ENCODE peak calls at places on chromosome 6, in six cellular contexts. Q is hepatocyte, K is ascending aorta, U is transverse colon, V is stomach, M is pancreas. O is an unnamed sample. For H3K4me1 and H3K36me3, the result is how much of the 10 kb centered on the place peaks cover.

GRCh38 chr6:113476937-113477839 is 380.0 kb upstream of the MARCKS start:
- DNase-seq in Q (no peak), K (no peak), U (no peak), V (no peak), M (no peak), O (no peak)

GRCh38 chr6:33190504-33191107 is 1.7 kb downstream of the COL11A2 start:
- DNase-seq in Q (no peak), K (no peak), U (no peak), V (no peak), M (no peak), O (no peak)

GRCh38 chr6:22026160-22026678 is 270.6 kb downstream of the PRL start:
- DNase-seq in Q (no peak), K (no peak), U (no peak), V (no peak), M (no peak), O (no peak)

GRCh38 chr6:31037692-31038091 is 27.4 kb downstream of the MUC22 start:
- DNase-seq in Q (no peak), K (no peak), U (no peak), V (no peak), M (no peak), O (no peak)

GRCh38 chr6:137867685-137868509 is 838 bp downstream of the TNFAIP3 start:
- DNase-seq in Q (no peak), K (no peak), U (peak), V (peak), M (peak), O (peak)

GRCh38 chr6:85460154-85460950 is 10.5 kb downstream of the NT5E start:
- DNase-seq in Q (no peak), K (no peak), U (no peak), V (no peak), M (no peak), O (no peak)

GRCh38 chr6:109714156-109714555 is 23.1 kb downstream of the FIG4 start:
- DNase-seq in Q (no peak), K (no peak), U (no peak), V (no peak), M (no peak), O (no peak)

GRCh38 chr6:111154981-111155380 is 67.7 kb downstream of the SLC16A10 start:
- DNase-seq in Q (no peak), K (no peak), U (no peak), V (no peak), M (no peak), O (no peak)

GRCh38 chr6:37283786-37284185 is 25.8 kb upstream of the TMEM217 start:
- DNase-seq in Q (no peak), K (peak), U (peak), V (peak), M (peak), O (peak)

GRCh38 chr6:88869263-88870023 is 94.0 kb downstream of the RNGTT start:
- DNase-seq in Q (no peak), K (no peak), U (no peak), V (no peak), M (no peak), O (no peak)

GRCh38 chr6:33757113-33757512 is 10.4 kb upstream of the IP6K3 start:
- DNase-seq in Q (no peak), K (no peak), U (no peak), V (no peak), M (no peak), O (no peak)

GRCh38 chr6:161353208-161353613 is 79.3 kb upstream of the AGPAT4 start:
- DNase-seq in Q (peak), K (no peak), U (no peak), V (no peak), M (no peak), O (no peak)

GRCh38 chr6:63859520-63859919 is 223.9 kb downstream of the PHF3 start:
- DNase-seq in Q (no peak), K (no peak), U (no peak), V (no peak), M (no peak), O (no peak)

GRCh38 chr6:11264100-11264499 is 31.6 kb upstream of the NEDD9 start:
- DNase-seq in Q (no peak), K (no peak), U (no peak), V (no peak), M (no peak), O (no peak)

GRCh38 chr6:12474167-12475140 is 184.3 kb downstream of the EDN1 start:
- DNase-seq in Q (peak), K (no peak), U (no peak), V (no peak), M (no peak), O (peak)

GRCh38 chr6:137919837-137920304 is 52.8 kb downstream of the TNFAIP3 start:
- DNase-seq in Q (no peak), K (no peak), U (no peak), V (no peak), M (no peak), O (no peak)

GRCh38 chr6:53546256-53546655 is 1.4 kb upstream of the GCLC start:
- DNase-seq in Q (no peak), K (no peak), U (no peak), V (no peak), M (no peak), O (no peak)

GRCh38 chr6:108884211-108885059 is 36.2 kb downstream of the ARMC2 start:
- DNase-seq in Q (no peak), K (no peak), U (no peak), V (no peak), M (no peak), O (no peak)

GRCh38 chr6:166618251-166618650 is 8.8 kb downstream of the RPS6KA2 start:
- DNase-seq in Q (no peak), K (no peak), U (no peak), V (no peak), M (no peak), O (no peak)

GRCh38 chr6:25717856-25718740 is 36.4 kb upstream of the SLC17A4 start:
- DNase-seq in Q (peak), K (no peak), U (no peak), V (no peak), M (no peak), O (peak)

DNA sequence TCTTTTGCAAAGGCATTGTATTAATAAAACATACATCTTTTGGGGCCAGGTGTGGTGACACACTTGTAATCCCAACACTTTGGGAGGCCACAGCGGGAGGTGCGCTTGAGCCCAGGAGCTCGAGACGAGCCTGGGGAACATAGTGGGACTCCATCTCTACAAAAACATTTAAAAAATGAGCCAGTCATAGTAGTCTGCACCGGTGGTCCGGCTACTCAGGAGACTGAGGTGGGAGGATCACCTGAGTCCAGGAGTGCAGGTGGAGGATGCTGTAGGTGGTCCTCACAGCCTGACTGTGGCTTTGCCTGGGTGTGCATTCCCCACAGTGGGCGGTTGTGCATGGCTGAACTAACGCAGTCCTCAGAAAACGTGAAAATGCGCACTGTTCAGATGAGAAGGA is 162.5 kb downstream of the DLL1 start:
- DNase-seq in Q (peak), K (no peak), U (no peak), V (peak), M (peak), O (no peak)
- H3K4me1 ChIP-seq in Q (under half), K (under half), U (under half), V (under half), M (under half), O (under half)

GRCh38 chr6:44278316-44278715 is 8.1 kb downstream of the TMEM151B start:
- DNase-seq in Q (no peak), K (no peak), U (no peak), V (no peak), M (no peak), O (no peak)
- H3K36me3 ChIP-seq in Q (under half), K (under half), U (under half), V (under half), M (under half), O (under half)

DNA sequence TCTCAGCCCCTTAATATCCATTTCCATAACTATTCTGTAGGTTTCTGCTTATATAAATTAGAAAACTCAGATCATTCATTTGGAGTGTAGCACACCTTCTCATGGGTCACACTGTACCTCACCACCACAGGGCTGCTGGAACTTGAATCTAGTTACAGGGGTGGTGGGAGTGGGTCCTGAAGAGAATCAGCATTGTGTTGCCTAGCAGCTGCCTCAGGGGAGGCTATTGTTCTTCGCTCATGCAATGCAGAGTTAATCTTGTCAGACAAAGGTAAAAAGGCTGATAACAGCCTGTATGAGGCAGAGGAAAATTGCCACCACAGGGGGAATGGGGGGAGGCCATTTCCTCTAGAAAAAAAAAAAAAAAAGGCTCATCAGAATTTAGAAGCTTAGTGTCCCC is 496.0 kb upstream of the ADGRB3 start:
- DNase-seq in Q (no peak), K (no peak), U (no peak), V (no peak), M (no peak), O (no peak)
- TF ChIP-seq CTCF in Q (no peak), K (no peak), U (no peak), V (no peak), M (no peak), O (no peak)

GRCh38 chr6:15336905-15337583 is 91.2 kb downstream of the JARID2 start:
- DNase-seq in Q (no peak), K (no peak), U (no peak), V (no peak), M (no peak), O (no peak)
- H3K4me1 ChIP-seq in Q (under half), K (under half), U (under half), V (under half), M (under half), O (under half)

GRCh38 chr6:150081702-150082101 is 12.8 kb upstream of the ULBP3 start:
- DNase-seq in Q (no peak), K (no peak), U (no peak), V (no peak), M (no peak), O (no peak)

GRCh38 chr6:150076196-150076893 is 7.4 kb upstream of the ULBP3 start:
- DNase-seq in Q (no peak), K (no peak), U (no peak), V (no peak), M (no peak), O (no peak)

GRCh38 chr6:150074651-150075416 is 5.9 kb upstream of the ULBP3 start:
- DNase-seq in Q (no peak), K (no peak), U (no peak), V (no peak), M (no peak), O (no peak)

GRCh38 chr6:150079604-150080003 is 10.7 kb upstream of the ULBP3 start:
- DNase-seq in Q (no peak), K (no peak), U (no peak), V (no peak), M (no peak), O (no peak)

GRCh38 chr6:150078788-150079187 is 9.9 kb upstream of the ULBP3 start:
- DNase-seq in Q (no peak), K (no peak), U (peak), V (no peak), M (no peak), O (peak)
- H3K36me3 ChIP-seq in Q (under half), K (under half), U (under half), V (under half), M (under half), O (under half)